ENCODE peak calls at places on chromosomes 3 and 15, in nine cellular contexts. U, O, K, Z, P, M, R, X and Y are unnamed samples.

GRCh38 chr3:122151480-122151879 is 32.0 kb upstream of the CASR start:
- DNase-seq in U (no peak), O (no peak), K (no peak), Z (no peak), P (no peak), M (no peak), R (no peak), X (no peak), Y (no peak)

GRCh38 chr3:10496121-10496863 is 9.1 kb downstream of the ATP2B2 start:
- DNase-seq in U (no peak), O (no peak), K (no peak), Z (no peak), P (no peak), M (no peak), R (no peak), X (no peak), Y (no peak)

GRCh38 chr3:181432992-181433391 is 278.7 kb upstream of the SOX2 start:
- DNase-seq in U (no peak), O (no peak), K (no peak), Z (no peak), P (no peak), M (no peak), R (no peak), X (no peak), Y (no peak)

GRCh38 chr15:89515477-89515876 is 19.1 kb upstream of the RHCG start:
- DNase-seq in U (no peak), O (no peak), K (no peak), Z (no peak), P (no peak), M (no peak), R (no peak), X (no peak), Y (no peak)

GRCh38 chr3:119571688-119572087 is 7.6 kb upstream of the ADPRH start:
- DNase-seq in U (no peak), O (no peak), K (no peak), Z (no peak), P (no peak), M (no peak), R (no peak), X (no peak), Y (no peak)

GRCh38 chr15:75723171-75723846 is 10.7 kb upstream of the CSPG4 start:
- DNase-seq in U (no peak), O (peak; percentile 5), K (no peak), Z (no peak), P (no peak), M (no peak), R (peak; percentile 37), X (peak; percentile 59), Y (no peak)

GRCh38 chr3:77536038-77536775 is 496.3 kb downstream of the ROBO2 start:
- DNase-seq in U (no peak), O (no peak), K (no peak), Z (no peak), P (no peak), M (no peak), R (no peak), X (no peak), Y (no peak)

GRCh38 chr15:22811640-22812039 is 25.2 kb downstream of the NIPA1 start:
- DNase-seq in U (peak; percentile 30), O (peak; percentile 52), K (peak; percentile 27), Z (no peak), P (no peak), M (no peak), R (peak; percentile 18), X (no peak), Y (no peak)

GRCh38 chr3:132210476-132211346 is 106.5 kb upstream of the ACP3 start:
- DNase-seq in U (no peak), O (peak; percentile 47), K (peak; percentile 21), Z (no peak), P (peak; percentile 31), M (no peak), R (peak; percentile 55), X (no peak), Y (peak; percentile 15)

GRCh38 chr15:57159767-57160166 is 216.5 kb upstream of the CGNL1 start:
- DNase-seq in U (no peak), O (no peak), K (no peak), Z (no peak), P (no peak), M (no peak), R (no peak), X (no peak), Y (no peak)

GRCh38 chr15:89201465-89202005 is 19.8 kb downstream of the RLBP1 start:
- DNase-seq in U (no peak), O (no peak), K (no peak), Z (no peak), P (no peak), M (no peak), R (no peak), X (no peak), Y (no peak)

GRCh38 chr15:66178531-66178910 is 75.0 kb downstream of the MEGF11 start:
- DNase-seq in U (no peak), O (no peak), K (peak; percentile 69), Z (no peak), P (no peak), M (no peak), R (no peak), X (no peak), Y (no peak)

GRCh38 chr15:66287461-66288055 is 5.8 kb upstream of the DIS3L start:
- DNase-seq in U (peak; percentile 36), O (no peak), K (peak; percentile 61), Z (no peak), P (no peak), M (no peak), R (no peak), X (no peak), Y (peak; percentile 37)

GRCh38 chr15:68504721-68505090 is 72.7 kb upstream of the ITGA11 start:
- DNase-seq in U (no peak), O (no peak), K (no peak), Z (no peak), P (peak; percentile 24), M (no peak), R (no peak), X (peak; percentile 29), Y (no peak)

GRCh38 chr3:129485681-129486056 is 42.8 kb upstream of the RHO start:
- DNase-seq in U (peak; percentile 99), O (no peak), K (no peak), Z (no peak), P (peak; percentile 82), M (peak; percentile 71), R (no peak), X (peak; percentile 93), Y (no peak)

GRCh38 chr3:129481783-129482332 is 41.8 kb downstream of the IFT122 start:
- DNase-seq in U (peak; percentile 94), O (peak; percentile 62), K (no peak), Z (peak; percentile 67), P (peak; percentile 55), M (no peak), R (no peak), X (peak; percentile 87), Y (no peak)

GRCh38 chr3:129486057-129487035 is 42.1 kb upstream of the RHO start:
- DNase-seq in U (peak; percentile 88), O (no peak), K (no peak), Z (no peak), P (no peak), M (peak; percentile 44), R (no peak), X (no peak), Y (no peak)

GRCh38 chr3:129483870-129484269 is 43.8 kb downstream of the IFT122 start:
- DNase-seq in U (no peak), O (no peak), K (no peak), Z (no peak), P (no peak), M (no peak), R (no peak), X (no peak), Y (no peak)

GRCh38 chr3:129482721-129483120 is 42.7 kb downstream of the IFT122 start:
- DNase-seq in U (no peak), O (peak; percentile 35), K (peak; percentile 32), Z (no peak), P (no peak), M (no peak), R (no peak), X (no peak), Y (no peak)
- TF ChIP-seq CTCF in U (peak; percentile 15), O (peak; percentile 54), K (peak; percentile 73), Z (no peak), P (no peak), M (peak; percentile 12), R (no peak), X (no peak), Y (no peak)

GRCh38 chr3:115438799-115439198 is 184.5 kb upstream of the GAP43 start:
- DNase-seq in U (no peak), O (no peak), K (no peak), Z (no peak), P (no peak), M (no peak), R (no peak), X (no peak), Y (no peak)

GRCh38 chr3:115436767-115437301 is 186.5 kb upstream of the GAP43 start:
- DNase-seq in U (peak; percentile 95), O (peak; percentile 81), K (no peak), Z (no peak), P (no peak), M (peak; percentile 66), R (peak; percentile 34), X (no peak), Y (no peak)
- TF ChIP-seq CTCF in U (peak; percentile 56), O (peak; percentile 78), K (no peak), Z (no peak), P (no peak), M (peak; percentile 48), R (no peak), X (peak; percentile 7), Y (no peak)

GRCh38 chr15:28018291-28019044 is 80.6 kb downstream of the OCA2 start:
- DNase-seq in U (no peak), O (no peak), K (no peak), Z (no peak), P (no peak), M (no peak), R (no peak), X (no peak), Y (no peak)

GRCh38 chr15:28019594-28020320 is 79.4 kb downstream of the OCA2 start:
- DNase-seq in U (no peak), O (no peak), K (no peak), Z (no peak), P (no peak), M (no peak), R (no peak), X (no peak), Y (no peak)

GRCh38 chr15:28015855-28016254 is 83.3 kb downstream of the OCA2 start:
- DNase-seq in U (no peak), O (no peak), K (no peak), Z (no peak), P (peak; percentile 27), M (no peak), R (no peak), X (no peak), Y (no peak)

GRCh38 chr15:28014623-28015200 is 84.4 kb downstream of the OCA2 start:
- DNase-seq in U (no peak), O (no peak), K (no peak), Z (no peak), P (peak; percentile 21), M (no peak), R (no peak), X (peak; percentile 51), Y (no peak)

GRCh38 chr15:28017423-28017924 is 81.6 kb downstream of the OCA2 start:
- DNase-seq in U (no peak), O (peak; percentile 45), K (no peak), Z (no peak), P (no peak), M (no peak), R (peak; percentile 79), X (peak; percentile 56), Y (no peak)
- TF ChIP-seq CTCF in U (no peak), O (peak; percentile 47), K (no peak), Z (no peak), P (no peak), M (no peak), R (peak; percentile 42), X (no peak), Y (no peak)

GRCh38 chr3:141255864-141256263 is 24.2 kb downstream of the PXYLP1 start:
- DNase-seq in U (peak; percentile 44), O (peak; percentile 55), K (no peak), Z (peak; percentile 40), P (no peak), M (no peak), R (no peak), X (peak; percentile 65), Y (peak; percentile 32)
- TF ChIP-seq CTCF in U (peak; percentile 36), O (peak; percentile 53), K (peak; percentile 51), Z (peak; percentile 64), P (no peak), M (peak; percentile 16), R (peak; percentile 24), X (peak; percentile 13), Y (peak; percentile 17)